ENCODE peak calls at places on chromosomes 7 and 10, in nine cellular contexts. K is stomach, T is heart left ventricle, A is body of pancreas, M is breast epithelium, O is Peyer's patch, R is tibial nerve, D is IMR-90, L is sigmoid colon. S is an unnamed sample.

GRCh38 chr7:80499350-80499955 is 12.4 kb downstream of the GNAT3 start:
- DNase-seq in K (no peak), T (peak; percentile 72), A (peak; percentile 46), M (peak; percentile 43), O (no peak), R (no peak), D (peak; percentile 95), L (peak; percentile 66), S (peak; percentile 37)

GRCh38 chr10:37434091-37434490 is 308.7 kb downstream of the ANKRD30A start:
- DNase-seq in K (no peak), T (no peak), A (no peak), M (no peak), O (no peak), R (no peak), D (no peak), L (no peak), S (no peak)

GRCh38 chr7:151244156-151244870 is 4.2 kb downstream of the SMARCD3 start:
- DNase-seq in K (peak; percentile 55), T (no peak), A (peak; percentile 58), M (no peak), O (peak; percentile 61), R (no peak), D (peak; percentile 44), L (no peak), S (peak; percentile 68)

GRCh38 chr10:132511092-132511491 is 26.5 kb upstream of the INPP5A start:
- DNase-seq in K (no peak), T (no peak), A (no peak), M (no peak), O (peak; percentile 18), R (no peak), D (no peak), L (peak; percentile 62), S (no peak)

GRCh38 chr7:121456785-121457359 is 60.8 kb upstream of the FAM3C start:
- DNase-seq in K (no peak), T (no peak), A (no peak), M (peak; percentile 39), O (no peak), R (no peak), D (no peak), L (no peak), S (no peak)

GRCh38 chr7:155263051-155263450 is 34.6 kb upstream of the INSIG1 start:
- DNase-seq in K (no peak), T (no peak), A (no peak), M (no peak), O (peak; percentile 31), R (no peak), D (no peak), L (no peak), S (no peak)

GRCh38 chr10:79137826-79138225 is 69.1 kb downstream of the ZMIZ1 start:
- DNase-seq in K (no peak), T (peak; percentile 63), A (peak; percentile 41), M (no peak), O (no peak), R (no peak), D (peak; percentile 62), L (peak; percentile 79), S (no peak)

GRCh38 chr7:18619311-18619710 is 123.8 kb downstream of the HDAC9 start:
- DNase-seq in K (no peak), T (no peak), A (no peak), M (no peak), O (no peak), R (no peak), D (no peak), L (no peak), S (no peak)

GRCh38 chr7:139071683-139072082 is 35.8 kb upstream of the ZC3HAV1L start:
- DNase-seq in K (no peak), T (no peak), A (no peak), M (no peak), O (no peak), R (no peak), D (no peak), L (no peak), S (no peak)

GRCh38 chr10:52778511-52779392 is 6.2 kb upstream of the MBL2 start:
- DNase-seq in K (no peak), T (no peak), A (no peak), M (no peak), O (no peak), R (no peak), D (peak; percentile 18), L (no peak), S (peak; percentile 73)

GRCh38 chr7:19919156-19920085 is 146.0 kb upstream of the TMEM196 start:
- DNase-seq in K (no peak), T (no peak), A (no peak), M (no peak), O (no peak), R (no peak), D (no peak), L (no peak), S (no peak)

GRCh38 chr7:2954433-2954853 is 89.2 kb downstream of the CARD11 start:
- DNase-seq in K (no peak), T (no peak), A (no peak), M (no peak), O (no peak), R (no peak), D (no peak), L (peak; percentile 42), S (no peak)

GRCh38 chr7:29086545-29086944 is 59.8 kb downstream of the CPVL start:
- DNase-seq in K (no peak), T (no peak), A (no peak), M (no peak), O (no peak), R (no peak), D (no peak), L (no peak), S (no peak)

GRCh38 chr7:7416031-7416968 is 119.4 kb downstream of the COL28A1 start:
- DNase-seq in K (peak; percentile 81), T (no peak), A (peak; percentile 79), M (peak; percentile 47), O (no peak), R (no peak), D (peak; percentile 45), L (no peak), S (no peak)

GRCh38 chr10:35797187-35797586 is 155.1 kb upstream of the FZD8 start:
- DNase-seq in K (no peak), T (no peak), A (no peak), M (no peak), O (no peak), R (no peak), D (peak; percentile 54), L (no peak), S (no peak)

GRCh38 chr7:140390034-140390433 is 8.3 kb downstream of the SLC37A3 start:
- DNase-seq in K (no peak), T (no peak), A (no peak), M (no peak), O (no peak), R (no peak), D (no peak), L (peak; percentile 30), S (peak; percentile 8)

GRCh38 chr7:106344861-106345260 is 60.1 kb upstream of the NAMPT start:
- DNase-seq in K (no peak), T (no peak), A (peak; percentile 25), M (no peak), O (no peak), R (no peak), D (no peak), L (no peak), S (no peak)

GRCh38 chr7:101474178-101474577 is 111.5 kb downstream of the COL26A1 start:
- DNase-seq in K (no peak), T (no peak), A (no peak), M (no peak), O (no peak), R (no peak), D (no peak), L (no peak), S (no peak)

GRCh38 chr7:104973909-104974415 is 40.0 kb upstream of the KMT2E start:
- DNase-seq in K (no peak), T (no peak), A (no peak), M (no peak), O (no peak), R (no peak), D (peak; percentile 92), L (no peak), S (no peak)

GRCh38 chr7:66539948-66540375 is 88.7 kb upstream of the KCTD7 start:
- DNase-seq in K (no peak), T (no peak), A (no peak), M (no peak), O (no peak), R (no peak), D (no peak), L (no peak), S (no peak)
- H3K27ac ChIP-seq in K (no peak overlapping the region), T (no peak overlapping the region), A (no peak overlapping the region), M (no peak overlapping the region), O (no peak overlapping the region), R (no peak overlapping the region), D (no peak overlapping the region), L (no peak overlapping the region), S (no peak overlapping the region)

GRCh38 chr7:13044309-13044708 is 356.9 kb downstream of the ARL4A start:
- DNase-seq in K (no peak), T (no peak), A (no peak), M (no peak), O (no peak), R (no peak), D (no peak), L (no peak), S (no peak)
- H3K27me3 ChIP-seq in K (no peaks in the 10 kb centered on the region), T (no peaks in the 10 kb centered on the region), A (no peaks in the 10 kb centered on the region), M (no peaks in the 10 kb centered on the region), O (no peaks in the 10 kb centered on the region), R (no peaks in the 10 kb centered on the region), D (no peaks in the 10 kb centered on the region), L (no peaks in the 10 kb centered on the region), S (no peaks in the 10 kb centered on the region)

GRCh38 chr10:326350-326749 is 191.1 kb downstream of the ZMYND11 start:
- DNase-seq in K (no peak), T (no peak), A (no peak), M (no peak), O (no peak), R (no peak), D (no peak), L (no peak), S (no peak)

GRCh38 chr10:327889-328809 is 192.9 kb downstream of the ZMYND11 start:
- DNase-seq in K (no peak), T (no peak), A (no peak), M (no peak), O (no peak), R (no peak), D (no peak), L (no peak), S (no peak)

GRCh38 chr10:326894-327635 is 191.8 kb downstream of the ZMYND11 start:
- DNase-seq in K (no peak), T (no peak), A (no peak), M (no peak), O (no peak), R (no peak), D (no peak), L (no peak), S (no peak)

GRCh38 chr10:331186-331585 is 195.9 kb downstream of the ZMYND11 start:
- DNase-seq in K (no peak), T (no peak), A (no peak), M (no peak), O (no peak), R (no peak), D (no peak), L (no peak), S (no peak)

GRCh38 chr10:329361-330099 is 194.3 kb downstream of the ZMYND11 start:
- DNase-seq in K (peak; percentile 93), T (peak; percentile 87), A (peak; percentile 93), M (peak; percentile 75), O (peak; percentile 89), R (peak; percentile 83), D (peak; percentile 96), L (peak; percentile 96), S (peak; percentile 88)
- TF ChIP-seq POLR2A in K (no peak), T (no peak), A (peak; percentile 34), M (no peak), O (peak; percentile 46), R (peak; percentile 36), D (peak; percentile 52), L (no peak), S (no peak)

GRCh38 chr7:149171894-149172533 is 23.3 kb upstream of the ZNF282 start:
- DNase-seq in K (no peak), T (no peak), A (no peak), M (no peak), O (no peak), R (no peak), D (peak; percentile 63), L (no peak), S (no peak)
- H3K27ac ChIP-seq in K (no peak overlapping the region), T (no peak overlapping the region), A (no peak overlapping the region), M (no peak overlapping the region), O (no peak overlapping the region), R (no peak overlapping the region), D (no peak overlapping the region), L (no peak overlapping the region), S (no peak overlapping the region)